ENCODE peak calls at places on chromosomes 11 and 22, in eight cellular contexts. One of them, this sample, is unnamed.

GRCh38 chr11:8156877-8157276 is 11.9 kb downstream of the RIC3 start:
- DNase-seq in NT2/D1: no peak
- DNase-seq in Caco-2: no peak
- DNase-seq in left ventricle myocardium inferior: no peak
- DNase-seq in mesendoderm: no peak
- DNase-seq in small intestine: no peak
- DNase-seq in tibial artery: no peak
- DNase-seq in lower lobe of right lung: no peak
- DNase-seq in this sample: no peak

GRCh38 chr11:8243458-8243857 is 20.2 kb downstream of the LMO1 start:
- DNase-seq in tibial artery: no peak
- DNase-seq in left ventricle myocardium inferior: no peak
- DNase-seq in lower lobe of right lung: no peak
- DNase-seq in mesendoderm: no peak
- DNase-seq in small intestine: no peak
- DNase-seq in Caco-2: no peak
- DNase-seq in NT2/D1: no peak
- DNase-seq in this sample: no peak

GRCh38 chr11:47797633-47798032 is 30.5 kb upstream of the FNBP4 start:
- DNase-seq in small intestine: peak; percentile 7
- DNase-seq in Caco-2: no peak
- DNase-seq in left ventricle myocardium inferior: no peak
- DNase-seq in lower lobe of right lung: no peak
- DNase-seq in NT2/D1: no peak
- DNase-seq in mesendoderm: no peak
- DNase-seq in tibial artery: no peak
- DNase-seq in this sample: no peak

GRCh38 chr22:44739024-44739423 is 13.4 kb upstream of the ARHGAP8 start:
- DNase-seq in left ventricle myocardium inferior: no peak
- DNase-seq in NT2/D1: no peak
- DNase-seq in small intestine: no peak
- DNase-seq in mesendoderm: no peak
- DNase-seq in tibial artery: no peak
- DNase-seq in Caco-2: no peak
- DNase-seq in lower lobe of right lung: no peak
- DNase-seq in this sample: no peak

GRCh38 chr11:5136246-5136645 is 1.9 kb downstream of the OR52A5 start:
- DNase-seq in tibial artery: no peak
- DNase-seq in small intestine: no peak
- DNase-seq in mesendoderm: no peak
- DNase-seq in lower lobe of right lung: no peak
- DNase-seq in NT2/D1: no peak
- DNase-seq in left ventricle myocardium inferior: no peak
- DNase-seq in Caco-2: no peak
- DNase-seq in this sample: no peak

GRCh38 chr22:39439170-39439569 is 17.6 kb upstream of the MGAT3 start:
- DNase-seq in lower lobe of right lung: no peak
- DNase-seq in mesendoderm: no peak
- DNase-seq in Caco-2: no peak
- DNase-seq in NT2/D1: no peak
- DNase-seq in left ventricle myocardium inferior: no peak
- DNase-seq in tibial artery: no peak
- DNase-seq in small intestine: peak; percentile 83
- DNase-seq in this sample: no peak

GRCh38 chr22:27885977-27886842 is 32.8 kb downstream of the PITPNB start:
- DNase-seq in mesendoderm: peak; percentile 79
- DNase-seq in tibial artery: no peak
- DNase-seq in Caco-2: peak; percentile 48
- DNase-seq in lower lobe of right lung: no peak
- DNase-seq in left ventricle myocardium inferior: no peak
- DNase-seq in small intestine: peak; percentile 36
- DNase-seq in NT2/D1: no peak
- DNase-seq in this sample: no peak

GRCh38 chr22:46418827-46419226 is 83.3 kb downstream of the TRMU start:
- DNase-seq in small intestine: no peak
- DNase-seq in left ventricle myocardium inferior: no peak
- DNase-seq in NT2/D1: no peak
- DNase-seq in tibial artery: no peak
- DNase-seq in mesendoderm: no peak
- DNase-seq in lower lobe of right lung: no peak
- DNase-seq in Caco-2: no peak
- DNase-seq in this sample: no peak

GRCh38 chr11:96827164-96827563 is 437.4 kb downstream of the JRKL start:
- DNase-seq in small intestine: no peak
- DNase-seq in Caco-2: peak; percentile 19
- DNase-seq in mesendoderm: peak; percentile 61
- DNase-seq in NT2/D1: peak; percentile 1
- DNase-seq in left ventricle myocardium inferior: no peak
- DNase-seq in lower lobe of right lung: no peak
- DNase-seq in tibial artery: no peak
- DNase-seq in this sample: no peak

GRCh38 chr11:34161812-34162506 is 56.5 kb downstream of the NAT10 start:
- DNase-seq in lower lobe of right lung: no peak
- DNase-seq in mesendoderm: peak; percentile 76
- DNase-seq in small intestine: no peak
- DNase-seq in left ventricle myocardium inferior: no peak
- DNase-seq in Caco-2: peak; percentile 18
- DNase-seq in NT2/D1: no peak
- DNase-seq in tibial artery: no peak
- DNase-seq in this sample: no peak

GRCh38 chr11:118012083-118012669 is 26.0 kb downstream of the IL10RA start:
- DNase-seq in lower lobe of right lung: peak; percentile 72
- DNase-seq in small intestine: peak; percentile 57
- DNase-seq in Caco-2: no peak
- DNase-seq in tibial artery: no peak
- DNase-seq in NT2/D1: no peak
- DNase-seq in mesendoderm: no peak
- DNase-seq in left ventricle myocardium inferior: no peak
- DNase-seq in this sample: no peak

GRCh38 chr11:30914143-30914762 is 328.1 kb upstream of the MPPED2 start:
- DNase-seq in small intestine: no peak
- DNase-seq in Caco-2: peak; percentile 34
- DNase-seq in lower lobe of right lung: peak; percentile 48
- DNase-seq in mesendoderm: peak; percentile 83
- DNase-seq in left ventricle myocardium inferior: peak; percentile 45
- DNase-seq in tibial artery: peak; percentile 67
- DNase-seq in NT2/D1: peak; percentile 50
- DNase-seq in this sample: no peak

GRCh38 chr22:44455151-44455962 is 42.7 kb downstream of the RTL6 start:
- DNase-seq in tibial artery: no peak
- DNase-seq in left ventricle myocardium inferior: no peak
- DNase-seq in lower lobe of right lung: no peak
- DNase-seq in Caco-2: no peak
- DNase-seq in small intestine: peak; percentile 67
- DNase-seq in mesendoderm: no peak
- DNase-seq in NT2/D1: no peak
- DNase-seq in this sample: no peak

GRCh38 chr11:46333129-46333947 is 13.9 kb upstream of the DGKZ start:
- DNase-seq in left ventricle myocardium inferior: no peak
- DNase-seq in lower lobe of right lung: no peak
- DNase-seq in Caco-2: peak; percentile 29
- DNase-seq in small intestine: no peak
- DNase-seq in tibial artery: no peak
- DNase-seq in NT2/D1: no peak
- DNase-seq in mesendoderm: no peak
- DNase-seq in this sample: no peak

GRCh38 chr11:130166457-130166784 is 6.8 kb downstream of the ST14 start:
- DNase-seq in mesendoderm: no peak
- DNase-seq in lower lobe of right lung: no peak
- DNase-seq in NT2/D1: no peak
- DNase-seq in tibial artery: no peak
- DNase-seq in Caco-2: no peak
- DNase-seq in left ventricle myocardium inferior: no peak
- DNase-seq in small intestine: peak; percentile 94
- DNase-seq in this sample: no peak

GRCh38 chr22:37626556-37627075 is 12.9 kb upstream of the SH3BP1 start:
- DNase-seq in left ventricle myocardium inferior: no peak
- DNase-seq in lower lobe of right lung: no peak
- DNase-seq in NT2/D1: no peak
- DNase-seq in Caco-2: no peak
- DNase-seq in small intestine: no peak
- DNase-seq in tibial artery: no peak
- DNase-seq in mesendoderm: no peak
- DNase-seq in this sample: no peak
- H3K4me1 ChIP-seq in left ventricle myocardium inferior: peaks cover 46% of the 10 kb centered on the region
- H3K4me1 ChIP-seq in lower lobe of right lung: peaks cover 41% of the 10 kb centered on the region
- H3K4me1 ChIP-seq in NT2/D1: peaks cover 11% of the 10 kb centered on the region
- H3K4me1 ChIP-seq in Caco-2: peaks cover 5% of the 10 kb centered on the region
- H3K4me1 ChIP-seq in small intestine: peaks cover 7% of the 10 kb centered on the region
- H3K4me1 ChIP-seq in tibial artery: peaks cover 7% of the 10 kb centered on the region
- H3K4me1 ChIP-seq in mesendoderm: peaks cover 1% of the 10 kb centered on the region
- H3K4me1 ChIP-seq in this sample: peaks cover 23% of the 10 kb centered on the region

GRCh38 chr11:82732734-82733443 is 775 bp downstream of the FAM181B start:
- DNase-seq in mesendoderm: peak; percentile 27
- DNase-seq in tibial artery: no peak
- DNase-seq in NT2/D1: no peak
- DNase-seq in lower lobe of right lung: no peak
- DNase-seq in left ventricle myocardium inferior: no peak
- DNase-seq in small intestine: peak; percentile 35
- DNase-seq in Caco-2: no peak
- DNase-seq in this sample: no peak

GRCh38 chr11:82734120-82734479 is 436 bp upstream of the FAM181B start:
- DNase-seq in tibial artery: no peak
- DNase-seq in NT2/D1: no peak
- DNase-seq in small intestine: no peak
- DNase-seq in lower lobe of right lung: no peak
- DNase-seq in Caco-2: no peak
- DNase-seq in left ventricle myocardium inferior: no peak
- DNase-seq in mesendoderm: no peak
- DNase-seq in this sample: no peak

GRCh38 chr11:82731691-82732277 is 1.9 kb downstream of the FAM181B start:
- DNase-seq in lower lobe of right lung: no peak
- DNase-seq in small intestine: no peak
- DNase-seq in left ventricle myocardium inferior: no peak
- DNase-seq in Caco-2: no peak
- DNase-seq in mesendoderm: peak; percentile 54
- DNase-seq in tibial artery: no peak
- DNase-seq in NT2/D1: no peak
- DNase-seq in this sample: no peak

GRCh38 chr11:82732348-82732733 is 1.3 kb downstream of the FAM181B start:
- DNase-seq in mesendoderm: no peak
- DNase-seq in left ventricle myocardium inferior: no peak
- DNase-seq in lower lobe of right lung: no peak
- DNase-seq in tibial artery: no peak
- DNase-seq in small intestine: no peak
- DNase-seq in NT2/D1: no peak
- DNase-seq in Caco-2: no peak
- DNase-seq in this sample: no peak

GRCh38 chr11:82733444-82734119 is at the start of gene FAM181B:
- DNase-seq in Caco-2: peak; percentile 72
- DNase-seq in small intestine: peak; percentile 33
- DNase-seq in mesendoderm: peak; percentile 88
- DNase-seq in lower lobe of right lung: no peak
- DNase-seq in tibial artery: peak; percentile 75
- DNase-seq in NT2/D1: peak; percentile 70
- DNase-seq in left ventricle myocardium inferior: peak; percentile 32
- DNase-seq in this sample: peak; percentile 25
- H3K4me3 ChIP-seq in Caco-2: peak within 1 kb of the TSS; percentile 51
- H3K4me3 ChIP-seq in small intestine: peak within 1 kb of the TSS; percentile 17
- H3K4me3 ChIP-seq in mesendoderm: peak within 1 kb of the TSS; percentile 46
- H3K4me3 ChIP-seq in lower lobe of right lung: peak within 1 kb of the TSS; percentile 53
- H3K4me3 ChIP-seq in tibial artery: peak within 1 kb of the TSS; percentile 59
- H3K4me3 ChIP-seq in NT2/D1: peak within 1 kb of the TSS; percentile 67
- H3K4me3 ChIP-seq in left ventricle myocardium inferior: peak within 1 kb of the TSS; percentile 71
- H3K4me3 ChIP-seq in this sample: peak within 1 kb of the TSS; percentile 80

GRCh38 chr11:75287579-75287978 is 47.0 kb downstream of the TPBGL start:
- DNase-seq in left ventricle myocardium inferior: no peak
- DNase-seq in small intestine: no peak
- DNase-seq in mesendoderm: no peak
- DNase-seq in lower lobe of right lung: no peak
- DNase-seq in tibial artery: no peak
- DNase-seq in NT2/D1: no peak
- DNase-seq in Caco-2: no peak
- DNase-seq in this sample: no peak

GRCh38 chr11:75283391-75283931 is 42.9 kb downstream of the TPBGL start:
- DNase-seq in NT2/D1: no peak
- DNase-seq in tibial artery: no peak
- DNase-seq in small intestine: no peak
- DNase-seq in lower lobe of right lung: no peak
- DNase-seq in Caco-2: no peak
- DNase-seq in mesendoderm: peak; percentile 74
- DNase-seq in left ventricle myocardium inferior: no peak
- DNase-seq in this sample: no peak

GRCh38 chr11:75288846-75289760 is 48.5 kb downstream of the TPBGL start:
- DNase-seq in tibial artery: no peak
- DNase-seq in Caco-2: no peak
- DNase-seq in small intestine: no peak
- DNase-seq in left ventricle myocardium inferior: no peak
- DNase-seq in mesendoderm: no peak
- DNase-seq in lower lobe of right lung: no peak
- DNase-seq in NT2/D1: no peak
- DNase-seq in this sample: no peak

GRCh38 chr11:75286826-75287465 is 46.4 kb downstream of the TPBGL start:
- DNase-seq in small intestine: no peak
- DNase-seq in NT2/D1: no peak
- DNase-seq in Caco-2: no peak
- DNase-seq in left ventricle myocardium inferior: no peak
- DNase-seq in tibial artery: no peak
- DNase-seq in mesendoderm: no peak
- DNase-seq in lower lobe of right lung: no peak
- DNase-seq in this sample: no peak

GRCh38 chr11:75285776-75286360 is 45.3 kb downstream of the TPBGL start:
- DNase-seq in lower lobe of right lung: no peak
- DNase-seq in small intestine: no peak
- DNase-seq in mesendoderm: no peak
- DNase-seq in left ventricle myocardium inferior: no peak
- DNase-seq in tibial artery: no peak
- DNase-seq in NT2/D1: no peak
- DNase-seq in Caco-2: no peak
- DNase-seq in this sample: no peak
- H3K36me3 ChIP-seq in lower lobe of right lung: peaks cover 94% of the 10 kb centered on the region
- H3K36me3 ChIP-seq in small intestine: peaks cover 9% of the 10 kb centered on the region
- H3K36me3 ChIP-seq in mesendoderm: no peaks in the 10 kb centered on the region
- H3K36me3 ChIP-seq in left ventricle myocardium inferior: peaks cover 60% of the 10 kb centered on the region
- H3K36me3 ChIP-seq in tibial artery: peaks cover 22% of the 10 kb centered on the region
- H3K36me3 ChIP-seq in NT2/D1: peaks cover 78% of the 10 kb centered on the region
- H3K36me3 ChIP-seq in Caco-2: peaks cover 3% of the 10 kb centered on the region
- H3K36me3 ChIP-seq in this sample: peaks cover 4% of the 10 kb centered on the region

DNA sequence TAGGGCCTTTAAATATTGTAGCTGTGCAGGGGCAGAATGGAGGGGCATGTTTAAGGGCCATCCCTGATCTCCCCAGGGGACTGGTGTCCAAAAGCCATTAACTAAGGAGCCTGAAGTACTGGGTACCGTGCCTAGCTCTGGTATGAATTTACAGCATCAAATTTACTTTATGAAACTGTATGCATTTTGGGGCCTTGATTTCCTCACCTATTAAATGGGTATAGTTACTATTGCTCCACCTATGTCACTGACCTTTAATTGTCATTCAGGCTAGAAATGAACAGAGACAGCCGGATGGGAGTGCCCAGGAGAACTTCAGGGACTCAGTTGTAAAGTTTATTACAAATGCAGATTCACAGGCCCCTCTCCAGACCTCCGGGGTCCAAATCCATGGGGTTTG is 11.8 kb upstream of the TP53I11 start:
- DNase-seq in lower lobe of right lung: no peak
- DNase-seq in tibial artery: no peak
- DNase-seq in Caco-2: no peak
- DNase-seq in small intestine: no peak
- DNase-seq in left ventricle myocardium inferior: no peak
- DNase-seq in mesendoderm: no peak
- DNase-seq in NT2/D1: no peak
- DNase-seq in this sample: no peak
- H3K4me1 ChIP-seq in lower lobe of right lung: peaks cover 9% of the 10 kb centered on the region
- H3K4me1 ChIP-seq in tibial artery: no peaks in the 10 kb centered on the region
- H3K4me1 ChIP-seq in Caco-2: peaks cover 4% of the 10 kb centered on the region
- H3K4me1 ChIP-seq in small intestine: no peaks in the 10 kb centered on the region
- H3K4me1 ChIP-seq in left ventricle myocardium inferior: no peaks in the 10 kb centered on the region
- H3K4me1 ChIP-seq in mesendoderm: peaks cover 5% of the 10 kb centered on the region
- H3K4me1 ChIP-seq in NT2/D1: peaks cover 38% of the 10 kb centered on the region
- H3K4me1 ChIP-seq in this sample: no peaks in the 10 kb centered on the region

GRCh38 chr11:92965196-92965595 is 4.3 kb upstream of the MTNR1B start:
- DNase-seq in small intestine: no peak
- DNase-seq in tibial artery: no peak
- DNase-seq in mesendoderm: no peak
- DNase-seq in lower lobe of right lung: no peak
- DNase-seq in left ventricle myocardium inferior: no peak
- DNase-seq in Caco-2: no peak
- DNase-seq in NT2/D1: no peak
- DNase-seq in this sample: no peak
- H3K4me3 ChIP-seq in small intestine: no peak overlapping the region
- H3K4me3 ChIP-seq in tibial artery: no peak overlapping the region
- H3K4me3 ChIP-seq in mesendoderm: no peak overlapping the region
- H3K4me3 ChIP-seq in lower lobe of right lung: no peak overlapping the region
- H3K4me3 ChIP-seq in left ventricle myocardium inferior: no peak overlapping the region
- H3K4me3 ChIP-seq in Caco-2: no peak overlapping the region
- H3K4me3 ChIP-seq in NT2/D1: no peak overlapping the region
- H3K4me3 ChIP-seq in this sample: no peak overlapping the region